ENCODE peak calls at places on chromosome 17, in five cellular contexts. L, K, B, C and J are unnamed samples.

GRCh38 chr17:67633751-67634191 is 84.0 kb upstream of the NOL11 start:
- DNase-seq in L (no peak), K (no peak), B (no peak), C (no peak), J (no peak)

GRCh38 chr17:77233635-77234334 is 93.0 kb downstream of the SEC14L1 start:
- DNase-seq in L (peak), K (peak), B (no peak), C (no peak), J (peak)

GRCh38 chr17:67879662-67880061 is 54.4 kb downstream of the BPTF start:
- DNase-seq in L (no peak), K (no peak), B (no peak), C (no peak), J (no peak)

GRCh38 chr17:19771971-19772630 is 24.0 kb upstream of the ALDH3A1 start:
- DNase-seq in L (no peak), K (no peak), B (peak), C (no peak), J (no peak)

GRCh38 chr17:32486091-32486700 is 597 bp upstream of the CDK5R1 start:
- DNase-seq in L (peak), K (peak), B (no peak), C (no peak), J (peak)

GRCh38 chr17:49209061-49209571 is 1.3 kb downstream of the GNGT2 start:
- DNase-seq in L (no peak), K (no peak), B (no peak), C (no peak), J (no peak)

GRCh38 chr17:42184717-42185496 is at the start of gene HCRT:
- DNase-seq in L (no peak), K (no peak), B (no peak), C (no peak), J (no peak)

GRCh38 chr17:47212458-47212857 is 3.3 kb downstream of the MYL4 start:
- DNase-seq in L (no peak), K (no peak), B (no peak), C (no peak), J (no peak)

GRCh38 chr17:3870871-3871306 is 22.0 kb downstream of the CAMKK1 start:
- DNase-seq in L (no peak), K (no peak), B (no peak), C (no peak), J (no peak)

GRCh38 chr17:19590912-19591551 is 57.4 kb downstream of the SLC47A1 start:
- DNase-seq in L (no peak), K (peak), B (no peak), C (peak), J (no peak)

GRCh38 chr17:3485481-3486068 is 9.8 kb downstream of the ASPA start:
- DNase-seq in L (no peak), K (no peak), B (no peak), C (no peak), J (no peak)

GRCh38 chr17:7383742-7384488 is 3.0 kb downstream of the TNK1 start:
- DNase-seq in L (no peak), K (no peak), B (peak), C (no peak), J (peak)

GRCh38 chr17:72430611-72431432 is 310.0 kb downstream of the SOX9 start:
- DNase-seq in L (no peak), K (no peak), B (no peak), C (no peak), J (no peak)

GRCh38 chr17:60147553-60148241 is 2.1 kb upstream of the CA4 start:
- DNase-seq in L (no peak), K (no peak), B (no peak), C (no peak), J (no peak)

GRCh38 chr17:1490643-1491405 is 1.7 kb downstream of the MYO1C start:
- DNase-seq in L (peak), K (peak), B (no peak), C (peak), J (peak)

GRCh38 chr17:38357488-38358123 is 6.0 kb downstream of the SOCS7 start:
- DNase-seq in L (no peak), K (no peak), B (no peak), C (no peak), J (peak)

GRCh38 chr17:62910277-62910676 is 55.8 kb upstream of the TANC2 start:
- DNase-seq in L (no peak), K (no peak), B (no peak), C (no peak), J (no peak)

GRCh38 chr17:967122-967521 is 12.5 kb downstream of the NXN start:
- DNase-seq in L (no peak), K (no peak), B (no peak), C (no peak), J (no peak)

GRCh38 chr17:18921912-18922451 is 30.0 kb upstream of the SLC5A10 start:
- DNase-seq in L (peak), K (no peak), B (no peak), C (no peak), J (peak)

GRCh38 chr17:44374306-44375195 is 10.9 kb upstream of the FAM171A2 start:
- DNase-seq in L (no peak), K (peak), B (no peak), C (peak), J (no peak)

DNA sequence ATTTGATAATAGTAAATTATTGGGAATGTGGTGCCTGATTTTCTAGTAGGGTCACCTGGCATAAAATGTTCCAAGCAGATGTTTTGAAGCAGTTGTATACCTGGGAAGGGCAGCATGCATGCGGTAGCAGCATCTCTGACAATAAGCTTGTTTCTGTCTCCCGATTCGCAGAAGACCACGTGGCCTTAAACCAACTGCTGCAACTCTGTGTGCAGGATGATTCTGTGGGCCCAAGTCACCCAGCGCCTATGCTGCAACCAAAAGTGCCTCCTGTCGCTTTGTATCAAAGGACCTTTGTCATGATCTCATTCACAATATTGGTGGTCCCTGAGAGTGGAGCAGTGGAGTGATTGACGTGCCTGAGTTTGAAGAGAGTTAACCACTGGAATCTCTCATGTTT is 8.1 kb downstream of the NDEL1 start:
- DNase-seq in L (no peak), K (no peak), B (no peak), C (no peak), J (no peak)
- TF ChIP-seq EP300 in L (no peak), K (no peak), B (no peak), C (no peak), J (no peak)

GRCh38 chr17:15307686-15308085 is 33.7 kb downstream of the TEKT3 start:
- DNase-seq in L (no peak), K (no peak), B (no peak), C (no peak), J (peak)
- TF ChIP-seq EP300 in L (no peak), K (no peak), B (no peak), C (no peak), J (peak)

GRCh38 chr17:17788967-17789366 is 47.8 kb downstream of the SREBF1 start:
- DNase-seq in L (no peak), K (no peak), B (no peak), C (no peak), J (no peak)

GRCh38 chr17:17789410-17789809 is 47.4 kb downstream of the SREBF1 start:
- DNase-seq in L (no peak), K (no peak), B (no peak), C (no peak), J (no peak)

GRCh38 chr17:17785407-17785806 is 51.4 kb downstream of the SREBF1 start:
- DNase-seq in L (no peak), K (no peak), B (no peak), C (no peak), J (no peak)

GRCh38 chr17:17786998-17787397 is 49.8 kb downstream of the SREBF1 start:
- DNase-seq in L (no peak), K (no peak), B (no peak), C (no peak), J (no peak)

DNA sequence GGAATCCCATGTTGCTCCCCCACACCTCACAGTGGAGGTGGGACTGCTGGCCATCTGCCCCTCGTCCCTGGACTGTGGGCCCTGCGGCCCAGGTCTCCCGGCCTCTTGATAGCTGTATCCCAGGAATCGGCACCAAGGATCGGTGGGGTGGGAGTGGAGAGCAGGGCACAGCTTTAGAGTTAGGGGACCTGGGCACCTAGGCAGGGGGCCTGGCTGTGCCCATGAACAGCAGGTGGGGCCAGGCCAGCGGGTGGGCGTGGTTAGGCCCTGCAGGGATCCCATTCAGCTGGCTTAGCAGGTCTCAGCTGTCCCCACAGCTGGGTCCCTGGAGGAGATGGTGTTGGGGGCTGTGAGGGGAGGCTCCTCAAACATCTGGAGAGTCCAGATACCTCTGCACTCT is 49.2 kb downstream of the SREBF1 start:
- DNase-seq in L (no peak), K (no peak), B (no peak), C (no peak), J (no peak)
- TF ChIP-seq EP300 in L (no peak), K (no peak), B (no peak), C (no peak), J (no peak)

GRCh38 chr17:30031214-30031869 is 85.3 kb upstream of the NSRP1 start:
- DNase-seq in L (no peak), K (no peak), B (no peak), C (no peak), J (no peak)
- TF ChIP-seq EP300 in L (no peak), K (no peak), B (no peak), C (no peak), J (no peak)

GRCh38 chr17:78862073-78863023 is 21.7 kb upstream of the USP36 start:
- DNase-seq in L (peak), K (peak), B (peak), C (peak), J (peak)
- TF ChIP-seq EP300 in L (no peak), K (no peak), B (no peak), C (no peak), J (no peak)

GRCh38 chr17:40312131-40312731 is 3.3 kb downstream of the RARA start:
- DNase-seq in L (no peak), K (no peak), B (no peak), C (peak), J (peak)

GRCh38 chr17:40309938-40310510 is 1.0 kb downstream of the RARA start:
- DNase-seq in L (no peak), K (no peak), B (no peak), C (peak), J (peak)

GRCh38 chr17:40309031-40309937 is at the start of gene RARA:
- DNase-seq in L (peak), K (peak), B (no peak), C (peak), J (peak)

GRCh38 chr17:40311575-40311974 is 2.6 kb downstream of the RARA start:
- DNase-seq in L (no peak), K (no peak), B (no peak), C (peak), J (peak)

GRCh38 chr17:40310882-40311391 is 2.0 kb downstream of the RARA start:
- DNase-seq in L (no peak), K (no peak), B (no peak), C (peak), J (peak)
- TF ChIP-seq EP300 in L (no peak), K (no peak), B (no peak), C (no peak), J (no peak)

GRCh38 chr17:64500923-64501765 is 4.3 kb upstream of the POLG2 start:
- DNase-seq in L (no peak), K (no peak), B (no peak), C (no peak), J (no peak)
- TF ChIP-seq EP300 in L (no peak), K (no peak), B (no peak), C (no peak), J (no peak)

DNA sequence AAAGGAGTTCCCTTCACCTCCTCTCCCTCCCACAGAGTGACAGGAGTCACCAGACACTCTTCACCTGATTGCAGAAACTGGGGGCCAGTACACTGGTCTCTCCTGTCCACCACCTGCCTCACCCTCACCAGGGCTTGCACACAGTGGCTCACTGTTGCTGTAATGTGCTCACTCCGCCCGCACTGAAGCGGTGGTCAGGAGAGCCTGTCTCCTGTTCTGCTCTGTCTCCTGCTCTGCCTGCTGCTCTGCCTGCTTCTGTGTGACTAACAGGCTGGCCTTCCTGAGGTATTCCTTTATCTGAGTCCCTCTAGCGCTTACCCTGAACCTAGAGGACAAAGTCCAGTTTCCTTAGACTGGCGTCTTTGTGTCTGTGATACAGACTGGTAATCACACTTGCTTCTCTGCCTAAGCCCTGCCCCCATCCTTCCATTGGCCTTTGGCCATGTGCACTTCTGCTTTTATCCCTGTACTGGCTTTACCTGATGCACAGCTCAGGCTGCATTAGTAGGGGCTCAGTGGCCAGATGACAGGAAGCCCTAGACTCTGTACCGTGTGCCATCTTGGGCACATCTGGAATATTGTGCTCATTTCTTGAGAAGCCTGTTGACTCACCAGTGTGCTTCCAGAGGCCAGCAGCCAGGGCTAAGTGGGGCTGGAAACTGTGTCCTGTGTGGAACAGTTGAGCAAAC is 13.3 kb downstream of the PROCA1 start:
- DNase-seq in L (peak), K (peak), B (no peak), C (no peak), J (no peak)
- TF ChIP-seq EP300 in L (no peak), K (peak), B (no peak), C (no peak), J (no peak)

DNA sequence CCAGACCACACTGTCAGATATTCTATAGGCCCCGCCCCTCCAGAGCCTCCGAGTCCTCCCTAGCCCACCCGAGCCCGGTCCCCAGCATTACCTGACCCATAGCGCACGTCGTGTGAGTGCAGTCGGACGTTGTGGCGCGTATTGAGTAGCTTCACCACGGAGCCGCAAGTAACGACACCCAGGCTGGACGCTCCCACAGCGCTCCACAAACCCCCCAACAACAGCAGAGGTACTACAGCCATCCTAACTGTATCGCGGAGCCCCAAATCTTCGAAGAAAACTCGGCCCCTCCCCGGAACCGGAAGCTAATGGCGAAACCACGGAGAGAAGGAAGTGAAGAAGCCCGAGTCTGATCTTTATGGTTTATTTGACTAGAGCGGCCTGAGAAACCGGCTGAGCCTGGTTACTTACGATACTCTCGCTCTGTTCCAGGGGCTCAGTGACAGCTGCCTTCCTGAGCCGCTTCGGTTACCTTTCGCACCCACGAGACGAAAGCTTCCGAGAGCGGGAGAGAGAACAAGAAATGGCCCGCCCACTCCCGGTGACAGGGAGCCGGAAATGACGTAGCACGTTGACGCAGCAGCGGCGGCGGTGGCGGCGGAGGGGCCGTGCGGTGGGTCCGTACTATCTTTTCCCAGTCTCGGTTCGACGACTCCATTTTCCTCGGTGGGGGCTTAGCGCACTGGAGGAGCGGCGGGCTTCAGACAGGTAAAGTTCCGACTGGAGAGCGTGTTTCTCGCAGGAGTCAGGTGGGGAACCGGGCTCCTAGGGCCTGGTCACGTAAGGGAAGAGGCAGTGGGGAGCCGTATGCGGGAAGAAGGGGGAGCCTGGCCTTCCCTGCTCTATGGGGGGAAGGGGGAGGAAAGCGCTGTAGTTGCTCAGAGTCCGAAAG is at the start of the genes SDF2 and SUPT6H:
- DNase-seq in L (peak), K (peak), B (peak), C (peak), J (peak)
- TF ChIP-seq EP300 in L (no peak), K (no peak), B (no peak), C (no peak), J (no peak)